ENCODE peak calls at places on chromosomes 13 and 19, in five cellular contexts. K is GM12878, M is HepG2, W is HCT116, Z is upper lobe of left lung. Q is an unnamed sample.

GRCh38 chr19:29952646-29953045 is 10.6 kb downstream of the URI1 start:
- ATAC-seq in K (peak; percentile 47), M (no peak), W (no peak), Z (no peak), Q (no peak)

GRCh38 chr13:113176822-113177221 is 18.4 kb downstream of the PROZ start:
- ATAC-seq in K (no peak), M (no peak), W (no peak), Z (no peak), Q (no peak)

GRCh38 chr13:60268203-60268555 is 104.5 kb upstream of the DIAPH3 start:
- ATAC-seq in K (no peak), M (no peak), W (no peak), Z (no peak), Q (no peak)

GRCh38 chr19:45814166-45814780 is 835 bp downstream of the RSPH6A start:
- ATAC-seq in K (no peak), M (no peak), W (no peak), Z (no peak), Q (no peak)

GRCh38 chr19:52935434-52935833 is 12.2 kb upstream of the ZNF888 start:
- ATAC-seq in K (no peak), M (no peak), W (no peak), Z (no peak), Q (no peak)

GRCh38 chr19:35029737-35030256 is 473 bp upstream of the SCN1B start:
- ATAC-seq in K (no peak), M (peak; percentile 10), W (peak; percentile 9), Z (no peak), Q (peak; percentile 3)

GRCh38 chr13:97296740-97297139 is 74.6 kb downstream of the MBNL2 start:
- ATAC-seq in K (no peak), M (peak; percentile 59), W (no peak), Z (no peak), Q (no peak)

GRCh38 chr13:102318233-102318632 is 83.6 kb downstream of the FGF14 start:
- ATAC-seq in K (no peak), M (no peak), W (no peak), Z (peak; percentile 68), Q (no peak)

GRCh38 chr19:45074744-45075143 is 1.5 kb downstream of the ZNF296 start:
- ATAC-seq in K (no peak), M (no peak), W (no peak), Z (no peak), Q (no peak)

GRCh38 chr13:26525528-26525927 is 32.0 kb upstream of the WASF3 start:
- ATAC-seq in K (no peak), M (no peak), W (no peak), Z (no peak), Q (no peak)

GRCh38 chr19:10364644-10365043 is 15.7 kb downstream of the TYK2 start:
- ATAC-seq in K (no peak), M (no peak), W (no peak), Z (no peak), Q (no peak)

GRCh38 chr19:14150041-14150769 is 13.8 kb upstream of the ASF1B start:
- ATAC-seq in K (no peak), M (no peak), W (no peak), Z (no peak), Q (no peak)

GRCh38 chr13:110419391-110419791 is 112.3 kb downstream of the COL4A2 start:
- ATAC-seq in K (peak; percentile 80), M (peak; percentile 57), W (no peak), Z (no peak), Q (no peak)

GRCh38 chr19:47467914-47468313 is 3.8 kb downstream of the SLC8A2 start:
- ATAC-seq in K (no peak), M (no peak), W (no peak), Z (no peak), Q (no peak)

GRCh38 chr13:21086929-21087328 is 25.5 kb upstream of the LATS2 start:
- ATAC-seq in K (no peak), M (no peak), W (no peak), Z (no peak), Q (no peak)

GRCh38 chr13:48653074-48654054 is at the start of gene CYSLTR2:
- ATAC-seq in K (peak; percentile 48), M (no peak), W (no peak), Z (peak; percentile 88), Q (peak; percentile 51)

GRCh38 chr19:11151181-11151580 is 4.4 kb downstream of the SPC24 start:
- ATAC-seq in K (no peak), M (no peak), W (no peak), Z (peak; percentile 19), Q (no peak)

GRCh38 chr13:36788276-36788675 is 30.7 kb upstream of the RFXAP start:
- ATAC-seq in K (no peak), M (no peak), W (no peak), Z (no peak), Q (no peak)

GRCh38 chr19:7520131-7521051 is 2.0 kb upstream of the MCOLN1 start:
- ATAC-seq in K (no peak), M (no peak), W (no peak), Z (no peak), Q (no peak)

GRCh38 chr13:51280379-51280940 is 58.3 kb downstream of the FAM124A start:
- ATAC-seq in K (no peak), M (no peak), W (no peak), Z (no peak), Q (no peak)

GRCh38 chr19:10305139-10305806 is 4.3 kb downstream of the ZGLP1 start:
- ATAC-seq in K (no peak), M (no peak), W (no peak), Z (peak; percentile 79), Q (no peak)

GRCh38 chr13:110108348-110109139 is 198.4 kb downstream of the COL4A1 start:
- ATAC-seq in K (peak; percentile 84), M (peak; percentile 98), W (peak; percentile 87), Z (peak; percentile 87), Q (peak; percentile 80)

GRCh38 chr19:34181111-34181864 is 9.0 kb downstream of the LSM14A start:
- ATAC-seq in K (no peak), M (no peak), W (no peak), Z (no peak), Q (no peak)

GRCh38 chr19:5547881-5548280 is 19.9 kb downstream of the TINCR start:
- ATAC-seq in K (peak; percentile 34), M (peak; percentile 71), W (peak; percentile 78), Z (peak; percentile 16), Q (no peak)

GRCh38 chr19:54232552-54232934 is 9.7 kb upstream of the LILRB3 start:
- ATAC-seq in K (no peak), M (no peak), W (no peak), Z (no peak), Q (no peak)

GRCh38 chr13:46552888-46553520 is at the start of gene LRCH1:
- ATAC-seq in K (peak; percentile 81), M (peak; percentile 79), W (peak; percentile 82), Z (peak; percentile 95), Q (peak; percentile 92)

GRCh38 chr13:46554971-46555370 is 2.0 kb downstream of the LRCH1 start:
- ATAC-seq in K (no peak), M (no peak), W (no peak), Z (no peak), Q (no peak)

GRCh38 chr13:46553521-46553885 is 533 bp downstream of the LRCH1 start:
- ATAC-seq in K (peak; percentile 13), M (peak; percentile 30), W (peak; percentile 15), Z (peak; percentile 13), Q (no peak)

GRCh38 chr13:46555722-46556121 is 2.8 kb downstream of the LRCH1 start:
- ATAC-seq in K (no peak), M (no peak), W (no peak), Z (no peak), Q (no peak)

GRCh38 chr13:46553886-46554855 is 1.2 kb downstream of the LRCH1 start:
- ATAC-seq in K (peak; percentile 78), M (peak; percentile 82), W (peak; percentile 64), Z (peak; percentile 85), Q (peak; percentile 63)
- TF ChIP-seq POLR2AphosphoS5 in K (peak; percentile 71), M (peak; percentile 52), W (peak; percentile 33), Z (peak; percentile 83), Q (peak; percentile 52)

DNA sequence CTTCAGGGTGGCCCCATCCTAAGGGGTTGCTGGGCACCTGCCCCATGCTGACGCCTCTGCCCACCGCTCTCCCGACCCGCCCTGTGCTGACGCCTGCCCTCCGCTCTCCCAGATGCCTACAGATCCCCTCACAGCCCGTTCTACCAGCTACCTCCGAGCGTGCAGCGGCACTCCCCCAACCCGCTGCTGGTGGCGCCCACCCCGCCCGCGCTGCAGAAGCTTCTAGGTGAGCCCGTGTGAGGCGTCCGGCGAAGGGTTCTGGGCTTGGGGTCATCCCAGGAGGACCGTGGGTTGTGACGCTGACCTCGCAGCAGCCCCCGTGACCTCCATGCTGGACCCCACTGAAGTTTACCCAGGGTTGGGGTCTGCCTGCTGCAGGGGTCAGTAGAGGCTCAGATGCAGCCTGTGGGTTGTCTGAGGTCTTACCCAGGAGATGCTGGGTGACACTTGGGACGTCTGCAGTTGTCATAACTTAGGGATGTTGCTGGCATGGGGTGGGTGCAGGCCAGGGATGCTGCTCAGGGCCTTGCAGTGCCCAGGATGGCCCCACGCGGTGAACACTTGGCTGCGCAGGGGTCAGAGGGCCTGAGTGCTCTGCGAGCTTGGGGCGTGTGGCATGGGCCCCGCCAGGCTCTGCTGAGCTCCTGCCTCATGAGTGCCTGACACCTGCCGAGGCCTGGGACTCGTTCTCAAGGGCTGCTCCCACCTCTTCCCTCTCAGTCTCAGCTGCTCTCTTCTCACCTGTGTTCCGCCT is 25.0 kb downstream of the PLEKHJ1 start:
- ATAC-seq in K (no peak), M (no peak), W (no peak), Z (no peak), Q (no peak)
- H3K4me1 ChIP-seq in K (peaks cover 5% of the 10 kb centered on the region), M (peaks cover 27% of the 10 kb centered on the region), W (no peaks in the 10 kb centered on the region), Z (peaks cover 15% of the 10 kb centered on the region), Q (peaks cover 15% of the 10 kb centered on the region)

GRCh38 chr13:23883255-23883654 is 5.9 kb downstream of the MIPEP start:
- ATAC-seq in K (no peak), M (no peak), W (no peak), Z (no peak), Q (no peak)

GRCh38 chr13:23889598-23890224 is 511 bp upstream of the MIPEP start:
- ATAC-seq in K (peak; percentile 32), M (peak; percentile 4), W (no peak), Z (no peak), Q (peak; percentile 7)

DNA sequence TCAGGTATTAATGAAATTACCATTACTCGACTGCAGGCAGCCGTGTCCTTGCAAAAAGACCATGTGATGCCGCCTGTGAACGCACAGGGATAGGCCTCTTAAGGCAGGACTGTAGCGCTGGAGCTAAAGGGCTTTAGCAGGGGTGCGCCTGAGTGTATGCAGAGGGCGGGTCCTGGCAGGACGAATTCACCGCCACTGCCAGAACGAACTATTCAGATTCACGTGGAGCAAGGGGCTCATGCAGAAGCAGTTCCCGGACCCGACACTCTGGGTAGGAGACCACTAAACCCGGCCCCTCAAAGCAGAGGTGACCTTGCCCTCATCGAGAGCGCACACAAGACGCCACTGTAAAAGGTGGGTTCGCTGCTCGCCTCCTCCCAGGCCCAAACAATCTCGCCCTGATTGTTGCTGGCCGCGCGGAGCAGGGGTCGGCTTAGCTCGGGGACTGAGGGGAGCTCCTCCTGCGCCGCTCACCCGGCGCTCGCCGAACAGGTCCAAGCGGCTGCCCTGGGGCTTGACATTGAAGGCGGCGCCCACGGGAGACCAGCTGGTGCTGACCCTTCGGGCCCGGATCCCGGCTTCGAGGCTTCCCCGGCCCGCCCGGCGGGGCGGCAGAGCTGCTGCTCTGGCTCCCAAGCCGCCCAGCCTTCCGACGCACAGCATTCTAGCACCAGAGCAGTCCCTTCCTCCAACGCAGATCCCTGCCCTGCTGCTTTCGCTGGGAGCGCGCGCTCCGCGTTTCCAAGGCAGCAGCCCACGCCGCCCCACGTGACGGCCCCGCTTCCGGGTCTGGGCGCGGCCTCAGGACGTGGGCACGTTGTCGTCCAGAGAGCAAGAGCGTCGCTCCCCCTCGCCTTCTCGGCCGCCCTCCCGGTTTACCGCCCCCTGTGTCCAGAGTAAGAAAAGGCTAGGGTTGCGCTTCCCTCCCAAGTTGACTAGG is at the start of gene MIPEP:
- ATAC-seq in K (peak; percentile 96), M (peak; percentile 97), W (peak; percentile 90), Z (peak; percentile 99), Q (peak; percentile 98)
- TF ChIP-seq POLR2A in K (peak; percentile 79), M (peak; percentile 39), W (peak; percentile 68), Z (peak; percentile 76), Q (peak; percentile 76)

GRCh38 chr19:4292515-4292914 is 9.7 kb downstream of the TMIGD2 start:
- ATAC-seq in K (no peak), M (no peak), W (no peak), Z (no peak), Q (no peak)
- TF ChIP-seq POLR2AphosphoS5 in K (no peak), M (no peak), W (no peak), Z (no peak), Q (no peak)

Q was measured in gastroesophageal sphincter.